ENCODE peak calls at places on chromosomes 2 and 18, in five cellular contexts. M, J, D, Q and A are unnamed samples.
A peak's percentile ranks its signal among the peaks of the same experiment; 100 is the strongest.

GRCh38 chr2:200050921-200051620 is 95.7 kb downstream of the MAIP1 start:
- DNase-seq in Q (no peak), M (no peak), D (peak; percentile 32), J (no peak), A (no peak)

GRCh38 chr2:121839584-121839983 is 84.1 kb downstream of the TSN start:
- DNase-seq in Q (no peak), D (no peak), M (no peak), J (no peak), A (no peak)

GRCh38 chr2:136118819-136119716 is 1.1 kb upstream of the CXCR4 start:
- DNase-seq in D (no peak), J (peak; percentile 93), Q (peak; percentile 51), M (peak; percentile 61), A (peak; percentile 48)

GRCh38 chr2:45267062-45267702 is 257.9 kb upstream of the SIX2 start:
- DNase-seq in M (no peak), J (no peak), D (no peak), Q (no peak), A (no peak)

GRCh38 chr2:166404831-166405568 is 29.3 kb upstream of the SCN9A start:
- DNase-seq in M (no peak), Q (no peak), D (no peak), J (no peak), A (no peak)

GRCh38 chr18:77100751-77101355 is 31.7 kb downstream of the MBP start:
- DNase-seq in Q (no peak), J (no peak), D (no peak), M (no peak), A (peak; percentile 40)

GRCh38 chr2:174436351-174436750 is 40.8 kb downstream of the SCRN3 start:
- DNase-seq in M (no peak), Q (no peak), D (no peak), J (no peak), A (no peak)

GRCh38 chr2:84906108-84906899 is 848 bp downstream of the TMSB10 start:
- DNase-seq in Q (no peak), D (peak; percentile 38), J (peak; percentile 89), M (peak; percentile 45), A (peak; percentile 38)

GRCh38 chr2:27724905-27725693 is 46.4 kb upstream of the MRPL33 start:
- DNase-seq in J (no peak), D (no peak), Q (no peak), M (no peak), A (no peak)

GRCh38 chr2:127027715-127028114 is 79.2 kb downstream of the BIN1 start:
- DNase-seq in J (no peak), Q (no peak), D (no peak), M (no peak), A (no peak)
- TF ChIP-seq CTCF in J (no peak), Q (no peak), D (no peak), M (no peak), A (no peak)

GRCh38 chr2:112876257-112876970 is 34.6 kb upstream of the IL37 start:
- DNase-seq in D (no peak), M (no peak), Q (no peak), J (no peak), A (no peak)
- TF ChIP-seq CTCF in D (no peak), M (no peak), Q (no peak), J (no peak), A (no peak)

GRCh38 chr2:218216674-218217365 is at the start of gene ARPC2:
- DNase-seq in D (peak; percentile 90), Q (peak; percentile 92), J (peak; percentile 100), M (peak; percentile 96), A (peak; percentile 95)
- TF ChIP-seq CTCF in D (peak; percentile 16), Q (peak; percentile 51), J (peak; percentile 63), M (no peak), A (peak; percentile 20)

GRCh38 chr2:201275991-201276390 is 15.7 kb downstream of the CASP8 start:
- DNase-seq in M (no peak), J (no peak), Q (no peak), D (no peak), A (no peak)
- TF ChIP-seq CTCF in M (no peak), J (no peak), Q (no peak), D (no peak), A (no peak)

GRCh38 chr2:191656792-191657191 is 21.1 kb upstream of the NABP1 start:
- DNase-seq in Q (no peak), J (no peak), M (no peak), D (no peak), A (no peak)
- TF ChIP-seq CTCF in Q (no peak), J (no peak), M (no peak), D (no peak), A (no peak)

GRCh38 chr2:48530033-48530804 is at the start of gene STON1:
- DNase-seq in J (peak; percentile 87), Q (peak; percentile 51), D (peak; percentile 15), M (peak; percentile 73), A (peak; percentile 69)
- TF ChIP-seq CTCF in J (peak; percentile 14), Q (no peak), D (no peak), M (no peak), A (no peak)

GRCh38 chr2:17194083-17194482 is 324.2 kb downstream of the RAD51AP2 start:
- DNase-seq in M (no peak), Q (no peak), D (no peak), J (no peak), A (no peak)

GRCh38 chr2:17190527-17190926 is 327.7 kb downstream of the RAD51AP2 start:
- DNase-seq in Q (no peak), M (no peak), J (no peak), D (no peak), A (no peak)

GRCh38 chr2:17191223-17191622 is 327.0 kb downstream of the RAD51AP2 start:
- DNase-seq in Q (no peak), M (no peak), J (no peak), D (no peak), A (no peak)

GRCh38 chr2:17196380-17196779 is 321.9 kb downstream of the RAD51AP2 start:
- DNase-seq in D (no peak), J (no peak), Q (no peak), M (no peak), A (no peak)

GRCh38 chr2:17195016-17195415 is 323.2 kb downstream of the RAD51AP2 start:
- DNase-seq in Q (no peak), J (no peak), M (no peak), D (no peak), A (no peak)
- TF ChIP-seq CTCF in Q (no peak), J (no peak), M (no peak), D (no peak), A (no peak)

GRCh38 chr2:128232965-128233789 is 85.5 kb downstream of the HS6ST1 start:
- DNase-seq in Q (peak; percentile 85), M (peak; percentile 91), D (peak; percentile 87), J (peak; percentile 98), A (peak; percentile 89)
- TF ChIP-seq CTCF in Q (peak; percentile 89), M (peak; percentile 93), D (peak; percentile 91), J (peak; percentile 92), A (peak; percentile 88)

GRCh38 chr18:6855767-6856166 is 126.3 kb downstream of the ARHGAP28 start:
- DNase-seq in M (no peak), D (no peak), Q (no peak), J (peak; percentile 56), A (no peak)
- TF ChIP-seq CTCF in M (no peak), D (no peak), Q (no peak), J (no peak), A (no peak)